ENCODE peak calls at places on chromosomes 1 and 21, in five cellular contexts. L is tibial artery, O is OCI-LY7, J is K562, D is endodermal cell. N is an unnamed sample. For H3K9me3, the result is how much of the 10 kb centered on the place peaks cover.

GRCh38 chr1:33346921-33347649 is 26.2 kb upstream of the A3GALT2 start:
- DNase-seq in L (peak), O (no peak), J (peak), D (no peak), N (no peak)

GRCh38 chr1:205570173-205570501 is 61.7 kb downstream of the ELK4 start:
- DNase-seq in L (no peak), O (no peak), J (no peak), D (no peak), N (peak)

GRCh38 chr1:47842228-47842627 is 155.0 kb downstream of the TRABD2B start:
- DNase-seq in L (no peak), O (no peak), J (no peak), D (peak), N (no peak)

GRCh38 chr1:210464519-210465039 is 135.9 kb downstream of the HHAT start:
- DNase-seq in L (no peak), O (no peak), J (no peak), D (no peak), N (no peak)

GRCh38 chr1:228174482-228175315 is 9.1 kb downstream of the IBA57 start:
- DNase-seq in L (no peak), O (peak), J (peak), D (peak), N (no peak)

GRCh38 chr1:223486366-223486765 is 93.2 kb downstream of the CCDC185 start:
- DNase-seq in L (no peak), O (no peak), J (no peak), D (no peak), N (peak)

GRCh38 chr1:26020941-26021646 is 481 bp upstream of the EXTL1 start:
- DNase-seq in L (no peak), O (no peak), J (no peak), D (no peak), N (no peak)

GRCh38 chr1:13801711-13802486 is 101.9 kb downstream of the PRDM2 start:
- DNase-seq in L (no peak), O (no peak), J (no peak), D (no peak), N (no peak)

GRCh38 chr1:15691434-15692032 is 7.4 kb downstream of the PLEKHM2 start:
- DNase-seq in L (no peak), O (no peak), J (no peak), D (no peak), N (peak)

GRCh38 chr1:203464226-203464625 is 11.4 kb upstream of the PRELP start:
- DNase-seq in L (peak), O (no peak), J (no peak), D (no peak), N (no peak)

GRCh38 chr1:159089184-159089791 is 12.7 kb upstream of the AIM2 start:
- DNase-seq in L (no peak), O (peak), J (peak), D (no peak), N (no peak)

GRCh38 chr1:74689800-74690696 is 16.5 kb upstream of the ERICH3 start:
- DNase-seq in L (peak), O (peak), J (peak), D (peak), N (peak)

GRCh38 chr1:197970771-197971170 is 53.6 kb downstream of the LHX9 start:
- DNase-seq in L (no peak), O (no peak), J (no peak), D (no peak), N (no peak)

GRCh38 chr21:45788635-45789506 is 145.3 kb downstream of the PCBP3 start:
- DNase-seq in L (no peak), O (no peak), J (no peak), D (no peak), N (no peak)

GRCh38 chr1:27341525-27342252 is at the start of gene SYTL1:
- DNase-seq in L (no peak), O (peak), J (peak), D (peak), N (peak)

GRCh38 chr1:42999308-42999707 is 40.6 kb upstream of the SLC2A1 start:
- DNase-seq in L (no peak), O (no peak), J (no peak), D (no peak), N (no peak)

GRCh38 chr1:241842565-241842964 is 5.4 kb upstream of the EXO1 start:
- DNase-seq in L (no peak), O (no peak), J (no peak), D (no peak), N (no peak)

GRCh38 chr1:245235156-245235555 is 80.4 kb downstream of the KIF26B start:
- DNase-seq in L (no peak), O (no peak), J (no peak), D (peak), N (no peak)

GRCh38 chr1:160022330-160023310 is 9.2 kb downstream of the PIGM start:
- DNase-seq in L (no peak), O (no peak), J (no peak), D (no peak), N (no peak)

GRCh38 chr1:234500269-234500668 is 21.3 kb upstream of the TARBP1 start:
- DNase-seq in L (peak), O (no peak), J (no peak), D (no peak), N (no peak)

GRCh38 chr1:59707216-59707615 is 107.5 kb upstream of the HOOK1 start:
- DNase-seq in L (peak), O (no peak), J (no peak), D (no peak), N (no peak)

GRCh38 chr1:201982923-201983805 is 716 bp downstream of the RNPEP start:
- DNase-seq in L (peak), O (peak), J (peak), D (peak), N (peak)

GRCh38 chr21:15208787-15209186 is 144.0 kb upstream of the NRIP1 start:
- DNase-seq in L (no peak), O (no peak), J (no peak), D (no peak), N (no peak)

GRCh38 chr1:48114596-48115384 is 107.7 kb upstream of the SLC5A9 start:
- DNase-seq in L (no peak), O (no peak), J (no peak), D (no peak), N (no peak)

GRCh38 chr1:36387141-36387949 is 1.6 kb upstream of the STK40 start:
- DNase-seq in L (peak), O (peak), J (no peak), D (peak), N (no peak)

GRCh38 chr1:44592208-44593145 is 81.8 kb downstream of the TMEM53 start:
- DNase-seq in L (no peak), O (no peak), J (no peak), D (peak), N (no peak)

GRCh38 chr21:35273331-35273730 is 224.2 kb upstream of the RUNX1 start:
- DNase-seq in L (no peak), O (no peak), J (no peak), D (peak), N (no peak)

GRCh38 chr1:151920147-151920546 is 10.8 kb upstream of the THEM4 start:
- DNase-seq in L (no peak), O (peak), J (no peak), D (no peak), N (no peak)
- H3K27ac ChIP-seq in L (no peak), O (peak), J (no peak), D (no peak), N (no peak)

GRCh38 chr21:42255038-42255601 is 36.2 kb downstream of the ABCG1 start:
- DNase-seq in L (no peak), O (peak), J (no peak), D (no peak), N (no peak)

GRCh38 chr21:42257091-42257760 is 38.3 kb downstream of the ABCG1 start:
- DNase-seq in L (no peak), O (no peak), J (no peak), D (no peak), N (no peak)

GRCh38 chr21:42254631-42255030 is 35.7 kb downstream of the ABCG1 start:
- DNase-seq in L (no peak), O (no peak), J (no peak), D (no peak), N (no peak)

GRCh38 chr21:42256316-42256715 is 37.4 kb downstream of the ABCG1 start:
- DNase-seq in L (no peak), O (no peak), J (no peak), D (no peak), N (no peak)

DNA sequence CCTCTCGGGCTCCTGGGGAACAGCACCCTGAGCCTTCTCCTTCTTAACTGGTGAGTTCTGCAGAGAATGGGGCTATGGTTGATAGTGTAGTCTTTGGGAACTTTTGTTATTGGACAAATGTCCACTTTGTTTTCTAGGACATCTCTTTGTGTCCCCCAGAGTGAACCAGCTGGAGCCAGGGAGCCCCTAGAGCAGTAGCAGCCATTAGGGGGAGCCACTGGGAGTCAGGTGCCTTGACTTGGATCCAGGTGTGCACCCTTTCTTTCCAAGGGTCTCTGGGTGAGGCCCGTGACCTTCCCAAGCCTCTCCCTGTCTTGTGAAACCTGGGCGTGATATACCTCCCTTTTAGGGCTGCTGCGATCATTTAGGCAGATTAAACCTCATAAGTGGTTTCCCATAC is 36.9 kb downstream of the ABCG1 start:
- DNase-seq in L (no peak), O (no peak), J (no peak), D (no peak), N (no peak)
- TF ChIP-seq CTCF in L (no peak), O (peak), J (no peak), D (peak), N (peak)

DNA sequence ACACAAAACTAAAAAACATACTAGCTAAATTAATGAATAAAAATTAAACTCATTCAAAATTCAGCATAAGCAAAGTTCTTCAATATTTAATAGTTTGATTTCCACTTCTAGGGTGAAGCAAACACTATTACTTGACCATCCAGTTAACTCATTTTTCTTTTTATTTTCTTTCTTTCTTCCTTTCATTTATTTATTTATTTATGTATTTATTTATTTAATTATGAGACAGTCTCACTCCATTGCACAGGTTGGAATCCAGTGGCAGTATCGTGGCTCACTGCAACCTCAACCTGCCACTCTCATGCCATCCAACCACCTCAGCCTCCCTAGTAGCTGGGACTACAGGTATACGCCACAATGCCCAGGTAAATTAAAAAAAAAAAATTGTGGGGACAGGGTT is 2069.5 kb downstream of the NCAM2 start:
- DNase-seq in L (no peak), O (no peak), J (no peak), D (no peak), N (no peak)
- H3K9me3 ChIP-seq in L (under half), O (under half), J (under half), D (under half), N (under half)

GRCh38 chr21:34186119-34186719 is 112.8 kb downstream of the MRPS6 start:
- DNase-seq in L (peak), O (no peak), J (peak), D (no peak), N (no peak)
- H3K27ac ChIP-seq in L (peak), O (no peak), J (no peak), D (no peak), N (no peak)

GRCh38 chr1:22420456-22421053 is 31.1 kb upstream of the ZBTB40 start:
- DNase-seq in L (peak), O (peak), J (peak), D (peak), N (peak)
- TF ChIP-seq CTCF in L (peak), O (peak), J (peak), D (peak), N (peak)

DNA sequence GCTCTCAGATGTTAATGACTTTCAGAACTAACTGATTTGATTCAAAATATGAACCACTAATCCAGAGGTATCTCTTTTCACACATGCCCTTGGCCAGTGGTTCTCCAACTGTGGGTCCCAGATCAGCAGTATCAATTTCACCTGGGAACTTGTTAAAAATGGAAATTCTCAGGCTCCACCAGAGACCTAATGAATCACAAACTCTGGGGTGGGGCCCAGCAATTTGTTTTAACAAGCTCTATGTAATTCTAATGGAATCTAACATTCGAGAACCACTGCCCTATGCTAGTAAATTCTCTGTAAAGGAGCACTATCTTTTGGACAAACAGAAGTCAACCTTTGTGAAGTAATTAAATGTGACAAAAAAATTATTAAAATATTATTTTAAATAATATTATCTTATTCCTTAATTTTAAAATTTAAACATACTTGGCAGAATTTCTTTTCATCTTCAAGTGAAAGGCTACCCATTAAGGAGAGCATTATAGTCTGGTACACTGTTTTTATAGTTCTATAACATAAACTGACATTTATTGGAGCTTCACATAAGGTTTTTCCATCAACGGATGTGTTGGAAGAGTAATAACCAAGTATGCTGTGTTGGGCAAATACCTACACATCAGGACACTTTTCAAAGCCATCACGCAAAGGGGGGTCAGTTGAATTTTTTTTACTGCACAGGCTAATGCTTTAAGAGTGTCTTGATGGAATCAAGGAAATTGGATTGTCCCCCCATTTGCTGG is 130.4 kb downstream of the LHX4 start:
- DNase-seq in L (no peak), O (no peak), J (no peak), D (no peak), N (no peak)
- H3K9me3 ChIP-seq in L (under half), O (under half), J (under half), D (under half), N (under half)

DNA sequence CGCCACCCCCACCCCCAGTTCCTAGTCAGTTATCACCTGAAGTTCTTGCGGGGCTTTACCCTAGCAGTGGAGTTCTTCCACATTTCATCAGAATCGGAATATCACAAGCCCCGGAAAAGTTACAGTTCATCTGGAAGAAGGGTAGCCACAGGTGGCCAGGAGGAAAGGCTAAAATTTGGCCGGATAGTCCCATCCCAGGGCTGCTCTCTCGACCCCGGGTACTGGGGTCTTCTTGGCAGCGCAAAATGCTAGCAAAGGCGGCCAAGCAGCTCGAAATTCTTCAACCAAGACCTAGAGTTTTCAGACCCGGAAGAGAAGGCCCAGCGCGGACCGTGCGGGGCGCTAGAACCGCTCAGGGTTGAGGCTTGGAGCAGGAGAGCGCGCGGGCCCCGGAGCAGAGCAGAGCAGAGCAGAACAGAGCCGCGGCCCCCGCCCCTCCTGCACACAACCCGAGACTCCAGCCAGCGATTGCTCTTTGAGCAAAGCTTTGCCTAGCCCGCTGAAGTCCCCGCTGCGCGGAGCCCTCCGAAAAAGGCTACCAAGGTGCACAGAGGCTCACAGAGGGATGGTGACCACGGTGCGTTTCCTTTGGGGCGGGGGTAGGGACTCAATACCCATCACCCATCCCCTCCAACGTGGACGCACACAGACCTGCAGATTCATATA is 8.1 kb downstream of the HLX start:
- DNase-seq in L (no peak), O (no peak), J (no peak), D (peak), N (no peak)
- H3K27ac ChIP-seq in L (no peak), O (no peak), J (no peak), D (no peak), N (no peak)

DNA sequence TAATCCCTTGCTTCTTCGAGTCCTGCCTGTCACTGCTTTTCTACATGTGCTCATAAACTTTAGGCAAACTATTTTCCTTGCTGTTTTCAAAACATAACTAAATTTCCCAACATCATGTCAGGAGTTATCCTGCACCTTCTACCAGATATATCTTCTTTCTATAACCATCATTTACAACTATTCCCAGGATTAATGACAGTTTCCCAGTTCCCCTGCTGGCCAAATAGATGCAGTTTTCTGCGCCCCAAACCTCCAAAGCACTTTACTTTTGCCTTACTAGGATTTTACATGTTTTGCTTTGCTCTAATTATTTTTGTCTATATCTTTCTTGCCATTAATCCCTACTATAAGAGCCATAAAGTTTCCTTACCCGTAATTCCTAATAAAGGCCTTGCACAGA is 122.5 kb downstream of the GLUL start:
- DNase-seq in L (no peak), O (no peak), J (no peak), D (no peak), N (no peak)
- TF ChIP-seq CTCF in L (no peak), O (no peak), J (peak), D (peak), N (no peak)